ENCODE peak calls at places on chromosome 22, in four cellular contexts. O is lower leg skin, T is astrocyte of the spinal cord, K is foreskin fibroblast. Y is an unnamed sample.

GRCh38 chr22:47914481-47915097 is 1152.1 kb downstream of the TBC1D22A start:
- DNase-seq in O (no peak), T (no peak), K (no peak), Y (no peak)

GRCh38 chr22:37427711-37428635 is 694 bp upstream of the ELFN2 start:
- DNase-seq in O (no peak), T (no peak), K (peak; percentile 23), Y (no peak)

GRCh38 chr22:19429950-19430889 is 1.3 kb downstream of the HIRA start:
- DNase-seq in O (no peak), T (peak; percentile 65), K (peak; percentile 78), Y (no peak)

GRCh38 chr22:45212306-45212709 is 28.4 kb downstream of the KIAA0930 start:
- DNase-seq in O (peak; percentile 67), T (peak; percentile 93), K (peak; percentile 95), Y (no peak)

GRCh38 chr22:40273319-40273718 is 73.0 kb upstream of the ADSL start:
- DNase-seq in O (no peak), T (no peak), K (no peak), Y (no peak)

GRCh38 chr22:49328076-49328475 is 499.6 kb downstream of the BRD1 start:
- DNase-seq in O (no peak), T (no peak), K (no peak), Y (peak; percentile 49)

GRCh38 chr22:42855211-42855610 is 1.9 kb downstream of the ARFGAP3 start:
- DNase-seq in O (no peak), T (no peak), K (peak; percentile 44), Y (no peak)

GRCh38 chr22:24775769-24776492 is 1.4 kb upstream of the PIWIL3 start:
- DNase-seq in O (no peak), T (no peak), K (no peak), Y (no peak)

GRCh38 chr22:20236052-20236717 is 31.9 kb downstream of the RTN4R start:
- DNase-seq in O (no peak), T (no peak), K (no peak), Y (no peak)

DNA sequence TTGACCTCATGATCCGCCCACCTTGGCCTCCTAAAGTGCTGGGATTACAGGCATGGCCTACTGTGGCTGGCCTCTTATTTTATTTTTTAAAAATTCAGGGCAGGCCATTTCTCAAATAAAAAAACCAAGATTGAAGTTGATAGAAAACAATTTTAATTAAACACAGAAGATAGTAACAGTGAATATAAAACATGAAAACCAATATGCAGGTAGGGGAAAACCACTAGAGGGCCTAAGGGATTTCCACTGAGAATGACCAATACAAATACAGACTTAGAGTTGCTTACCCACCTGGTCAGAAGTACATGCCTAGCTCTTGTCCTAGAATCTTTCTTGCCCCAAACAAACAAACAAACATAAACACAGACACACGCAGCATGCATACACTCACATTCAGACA is 1.7 kb upstream of the RTCB start:
- DNase-seq in O (no peak), T (peak; percentile 33), K (peak; percentile 62), Y (no peak)
- TF ChIP-seq CTCF in O (no peak), T (peak; percentile 60), K (peak; percentile 54), Y (peak; percentile 64)

DNA sequence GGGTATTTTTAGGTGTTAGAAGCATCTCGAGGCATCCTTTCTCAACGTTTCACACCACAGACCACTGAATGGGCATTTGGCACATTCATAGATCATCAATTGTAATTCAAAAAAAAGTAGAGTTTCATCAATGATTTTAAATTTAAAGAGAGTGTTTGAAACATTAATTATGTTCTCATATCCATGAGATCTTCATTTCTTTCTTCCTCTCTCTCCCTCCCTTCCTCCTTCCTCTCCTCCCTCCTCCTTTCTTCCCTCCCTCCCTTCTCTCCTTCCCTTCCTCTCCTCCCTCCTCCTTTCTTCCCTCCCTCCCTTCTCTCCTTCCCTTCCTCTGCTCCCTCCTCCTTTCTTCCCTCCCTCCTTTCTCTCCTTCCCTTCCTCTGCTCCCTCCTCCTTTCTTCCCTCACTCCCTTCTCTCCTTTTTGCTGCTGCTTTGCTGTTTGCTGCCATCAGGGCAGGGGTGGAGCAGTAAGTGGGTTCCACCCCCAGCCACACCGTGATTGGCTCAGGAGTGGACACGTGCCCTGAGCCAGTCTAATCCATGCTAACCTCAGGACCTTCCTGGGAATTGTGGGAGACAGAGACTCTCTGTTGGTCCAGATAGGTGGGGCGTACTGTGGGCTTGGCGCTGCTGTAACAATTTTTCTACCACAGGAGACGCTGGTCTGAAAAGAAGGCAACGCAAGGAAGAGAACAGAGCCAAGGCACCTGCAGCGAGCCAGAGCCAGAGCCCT is 33.8 kb upstream of the APOBEC3A start:
- DNase-seq in O (peak; percentile 57), T (peak; percentile 88), K (peak; percentile 90), Y (no peak)
- TF ChIP-seq CTCF in O (no peak), T (peak; percentile 31), K (peak; percentile 29), Y (no peak)

GRCh38 chr22:22810471-22810870 is 77.1 kb upstream of the IGLL5 start:
- DNase-seq in O (no peak), T (no peak), K (no peak), Y (peak; percentile 64)
- TF ChIP-seq CTCF in O (no peak), T (no peak), K (no peak), Y (no peak)

DNA sequence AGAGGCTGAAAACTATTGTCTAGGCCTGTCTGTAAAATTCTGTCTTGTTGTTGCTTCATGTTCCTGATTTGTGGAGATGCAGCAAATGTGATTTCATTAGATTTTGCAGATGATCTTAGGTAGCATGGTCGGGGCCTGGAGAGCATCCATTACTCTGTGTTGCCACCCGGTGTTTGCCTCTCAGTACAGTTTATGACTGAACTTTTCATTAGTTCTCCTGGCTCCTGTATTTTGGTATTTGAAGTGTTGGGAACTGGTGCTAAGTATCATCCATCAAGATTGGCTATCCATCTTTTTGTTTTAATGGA is 7.7 kb downstream of the YWHAH start:
- DNase-seq in O (no peak), T (peak; percentile 10), K (peak; percentile 44), Y (no peak)
- TF ChIP-seq CTCF in O (no peak), T (no peak), K (no peak), Y (no peak)

GRCh38 chr22:36175892-36176291 is 15.3 kb upstream of the APOL3 start:
- DNase-seq in O (no peak), T (no peak), K (no peak), Y (no peak)
- TF ChIP-seq CTCF in O (no peak), T (no peak), K (no peak), Y (peak; percentile 48)

GRCh38 chr22:28884754-28885375 is 1.5 kb downstream of the ZNRF3 start:
- DNase-seq in O (no peak), T (no peak), K (peak; percentile 44), Y (no peak)

GRCh38 chr22:28882545-28882877 is 861 bp upstream of the ZNRF3 start:
- DNase-seq in O (peak; percentile 32), T (peak; percentile 21), K (peak; percentile 55), Y (no peak)

GRCh38 chr22:28883917-28884753 is 763 bp downstream of the ZNRF3 start:
- DNase-seq in O (no peak), T (no peak), K (peak; percentile 72), Y (peak; percentile 73)

GRCh38 chr22:28883657-28883916 is 215 bp downstream of the ZNRF3 start:
- DNase-seq in O (no peak), T (no peak), K (no peak), Y (no peak)

DNA sequence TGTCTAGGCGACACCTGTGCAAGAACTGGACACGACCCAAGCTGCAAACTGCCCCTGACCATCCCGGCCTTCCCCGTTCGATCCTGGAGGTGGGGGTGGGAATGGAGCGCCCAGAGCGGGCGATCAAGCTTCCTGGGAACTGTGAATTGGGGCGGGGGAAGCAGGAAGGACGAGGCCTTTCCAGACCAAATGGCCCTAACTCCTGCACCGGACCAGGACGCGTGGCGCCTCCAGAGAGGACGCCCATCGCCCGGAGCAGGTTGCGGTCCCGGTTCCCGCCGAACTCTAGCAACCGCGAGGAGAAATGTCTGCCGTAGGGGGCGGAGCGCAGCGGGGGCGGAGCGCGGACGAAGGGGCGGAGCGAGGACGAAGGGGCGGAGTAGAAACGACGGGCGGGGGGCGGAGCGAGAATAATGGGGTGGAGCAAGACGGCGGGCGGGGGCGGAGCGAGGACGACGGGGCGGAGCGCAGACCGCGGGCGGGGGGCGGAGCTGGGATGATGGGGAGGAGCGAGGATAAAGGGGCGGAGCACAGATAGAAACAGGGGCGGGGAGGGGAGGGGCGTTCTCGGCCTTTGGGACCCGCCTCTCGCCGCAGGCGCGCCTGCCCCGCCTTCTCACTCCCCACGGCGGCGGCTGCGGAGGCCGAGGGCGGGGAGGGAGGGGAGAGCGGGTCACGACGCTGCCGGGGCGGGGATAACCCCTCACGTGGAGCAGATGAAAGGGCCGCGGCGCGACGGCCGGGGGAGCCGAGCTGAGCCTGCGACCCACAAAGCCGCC is at the start of gene ZNRF3:
- DNase-seq in O (peak; percentile 87), T (peak; percentile 94), K (peak; percentile 98), Y (peak; percentile 98)
- TF ChIP-seq CTCF in O (no peak), T (no peak), K (no peak), Y (no peak)

GRCh38 chr22:46528121-46528610 is 9.3 kb downstream of the CELSR1 start:
- DNase-seq in O (no peak), T (peak; percentile 68), K (peak; percentile 22), Y (no peak)
- TF ChIP-seq CTCF in O (no peak), T (no peak), K (no peak), Y (no peak)

Y was measured in type B pancreatic cell.